ENCODE peak calls at places on chromosomes 13 and 19, in ten cellular contexts. X is NCI-H748 treated with DMSO at 0.1 percent for 48 hours; I is activated effector memory CD4-positive, alpha-beta T cell treated with anti-CD3 and anti-CD28 coated beads, Interleukin-2, amount 50 U/mL, for 16 hours; J is ACHN; Z is stimulated activated CD8-positive, alpha-beta memory T cell treated with anti-CD3 and anti-CD28 coated beads, Interleukin-7, amount 100 ng/mL, for 48 hours; M is kidney tubule cell; K is upper lobe of right lung; B is Calu3; Y is activated CD4-positive, alpha-beta T cell treated with anti-CD3 and anti-CD28 coated beads for 4 hours; P is pancreas. L is an unnamed sample.

GRCh38 chr19:36114763-36115452 is at the start of gene POLR2I:
- DNase-seq in M (peak), K (peak), B (peak), X (peak), Z (peak), J (peak), Y (peak), P (peak), I (peak), L (peak)

GRCh38 chr13:24540236-24541126 is 27.9 kb upstream of the PARP4 start:
- DNase-seq in I (no peak), X (no peak), Z (no peak), Y (no peak), J (no peak), B (peak), K (no peak), M (no peak), P (no peak), L (no peak)

GRCh38 chr19:30167206-30167903 is 204.8 kb upstream of the ZNF536 start:
- DNase-seq in K (no peak), P (no peak), B (no peak), M (no peak), J (no peak), Z (no peak), Y (no peak), X (no peak), I (no peak), L (no peak)

GRCh38 chr19:2394054-2394668 is 33.2 kb downstream of the TIMM13 start:
- DNase-seq in B (no peak), Z (no peak), I (no peak), M (no peak), X (no peak), P (no peak), Y (no peak), J (no peak), K (no peak), L (no peak)

GRCh38 chr19:38362076-38362945 is 12.1 kb upstream of the PSMD8 start:
- DNase-seq in B (peak), M (peak), Y (peak), I (peak), X (peak), Z (peak), J (peak), P (peak), K (peak), L (peak)

GRCh38 chr19:56403261-56403660 is 871 bp upstream of the ZNF583 start:
- DNase-seq in B (no peak), I (peak), M (no peak), P (no peak), Z (no peak), Y (peak), K (no peak), X (no peak), J (no peak), L (no peak)

GRCh38 chr19:49954092-49954825 is 6.7 kb downstream of the SIGLEC11 start:
- DNase-seq in X (no peak), P (no peak), I (peak), K (no peak), Y (no peak), M (no peak), B (peak), J (no peak), Z (no peak), L (no peak)

GRCh38 chr19:7923295-7924191 is 2.4 kb downstream of the CTXN1 start:
- DNase-seq in I (no peak), K (no peak), J (no peak), B (no peak), X (no peak), Y (no peak), P (peak), Z (no peak), M (no peak), L (no peak)

GRCh38 chr13:75369986-75370385 is 112.0 kb downstream of the TBC1D4 start:
- DNase-seq in J (no peak), B (no peak), P (no peak), Y (no peak), M (no peak), I (no peak), K (no peak), X (no peak), Z (no peak), L (no peak)

GRCh38 chr19:39427707-39428106 is 8.0 kb downstream of the RPS16 start:
- DNase-seq in P (no peak), K (no peak), I (no peak), B (no peak), M (no peak), Z (no peak), J (no peak), X (no peak), Y (no peak), L (no peak)

GRCh38 chr13:85137516-85137915 is 661.7 kb downstream of the SLITRK6 start:
- DNase-seq in X (no peak), P (no peak), Y (no peak), M (no peak), B (no peak), I (no peak), K (no peak), J (no peak), Z (no peak), L (no peak)

GRCh38 chr19:36876993-36877938 is 26.6 kb downstream of the ZNF345 start:
- DNase-seq in Y (no peak), K (no peak), P (no peak), Z (no peak), M (no peak), B (no peak), X (no peak), I (no peak), J (no peak), L (no peak)

GRCh38 chr19:47885067-47885463 is 1.1 kb downstream of the SULT2A1 start:
- DNase-seq in M (no peak), J (no peak), K (no peak), B (no peak), Z (no peak), X (no peak), I (peak), P (no peak), Y (no peak), L (no peak)

GRCh38 chr13:111209613-111210012 is 94.5 kb downstream of the ARHGEF7 start:
- DNase-seq in B (no peak), J (no peak), Y (no peak), I (no peak), K (no peak), M (no peak), Z (no peak), X (no peak), P (no peak), L (no peak)

GRCh38 chr13:80955487-80955886 is 614.6 kb upstream of the SPRY2 start:
- DNase-seq in X (no peak), P (no peak), B (no peak), Z (no peak), I (no peak), J (no peak), M (peak), Y (no peak), K (no peak), L (no peak)

GRCh38 chr19:13164370-13165090 is 14.3 kb downstream of the IER2 start:
- DNase-seq in M (peak), J (peak), B (peak), P (peak), Y (peak), X (peak), I (peak), K (peak), Z (no peak), L (no peak)

GRCh38 chr19:57841364-57841763 is 8.3 kb upstream of the ZNF587 start:
- DNase-seq in X (no peak), Z (no peak), J (no peak), B (no peak), P (no peak), M (no peak), K (no peak), I (no peak), Y (no peak), L (no peak)

L was measured in stimulated activated CD4-positive, alpha-beta T cell treated with anti-CD3 and anti-CD28 coated beads, Interleukin-2, amount 100 ng/mL, for 4 hours.